ENCODE peak calls at places on chromosomes 4 and X, in four cellular contexts. S is NCI-H1694, L is M059J, H is substantia nigra. Z is an unnamed sample.

GRCh38 chrX:17967888-17968287 is 106.8 kb upstream of the RAI2 start:
- DNase-seq in S (no peak), L (no peak), H (no peak), Z (no peak)

GRCh38 chrX:129678176-129678880 is 23.6 kb upstream of the APLN start:
- DNase-seq in S (no peak), L (peak), H (peak), Z (no peak)

GRCh38 chr4:19999331-19999730 is 252.4 kb upstream of the SLIT2 start:
- DNase-seq in S (peak), L (no peak), H (no peak), Z (no peak)

GRCh38 chrX:103398321-103398937 is 22.1 kb downstream of the BEX3 start:
- DNase-seq in S (no peak), L (peak), H (no peak), Z (peak)

GRCh38 chr4:118037955-118038354 is 3.7 kb downstream of the NDST3 start:
- DNase-seq in S (no peak), L (no peak), H (no peak), Z (no peak)

GRCh38 chr4:185559913-185560281 is 24.6 kb upstream of the PDLIM3 start:
- DNase-seq in S (no peak), L (peak), H (no peak), Z (peak)

GRCh38 chr4:185128272-185129119 is 14.6 kb upstream of the SLC25A4 start:
- DNase-seq in S (no peak), L (no peak), H (no peak), Z (peak)

GRCh38 chr4:30802622-30803323 is 82.6 kb downstream of the PCDH7 start:
- DNase-seq in S (no peak), L (no peak), H (no peak), Z (peak)